ENCODE peak calls at places on chromosomes 6 and 20, in four cellular contexts. Y is activated T-cell treated with anti-CD3 and anti-CD28 coated beads, Interleukin-2, amount 50 U/mL, for 48 hours; T is HTR-8/SVneo; F is posterior cingulate gyrus. R is an unnamed sample.

GRCh38 chr6:108796875-108797274 is 51.3 kb upstream of the ARMC2 start:
- DNase-seq in Y (no peak), T (no peak), F (no peak), R (no peak)

GRCh38 chr6:165439928-165440554 is 130.6 kb upstream of the C6orf118 start:
- DNase-seq in Y (no peak), T (peak; percentile 5), F (no peak), R (no peak)

GRCh38 chr6:133648576-133648975 is 240.3 kb upstream of the TCF21 start:
- DNase-seq in Y (no peak), T (no peak), F (no peak), R (no peak)

GRCh38 chr6:153162172-153162571 is 31.1 kb upstream of the RGS17 start:
- DNase-seq in Y (no peak), T (no peak), F (no peak), R (no peak)

GRCh38 chr6:56889492-56889891 is 65.4 kb upstream of the BEND6 start:
- DNase-seq in Y (no peak), T (no peak), F (no peak), R (no peak)

GRCh38 chr6:166598441-166599138 is 12.1 kb upstream of the RAMACL start:
- DNase-seq in Y (no peak), T (no peak), F (peak; percentile 67), R (no peak)

GRCh38 chr20:8790442-8791074 is 278.3 kb upstream of the PLCB4 start:
- DNase-seq in Y (peak; percentile 20), T (peak; percentile 31), F (no peak), R (peak; percentile 51)

GRCh38 chr6:159094444-159095252 is 49.9 kb upstream of the TAGAP start:
- DNase-seq in Y (peak; percentile 67), T (no peak), F (no peak), R (peak; percentile 14)

GRCh38 chr20:64149809-64150560 is 14.3 kb upstream of the MYT1 start:
- DNase-seq in Y (no peak), T (no peak), F (no peak), R (no peak)

GRCh38 chr6:94683409-94683808 is 893.9 kb upstream of the MANEA start:
- DNase-seq in Y (no peak), T (no peak), F (no peak), R (no peak)